ENCODE peak calls at places on chromosomes 11 and 22, in six cellular contexts. T is NCI-H1436; L is stimulated activated CD8-positive, alpha-beta memory T cell treated with anti-CD3 and anti-CD28 coated beads, Interleukin-4, amount 100 ng/mL, for 24 hours; N is amygdala; F is bronchial epithelial cell; Z is left colon. V is an unnamed sample.

GRCh38 chr11:3055881-3056280 is 1.3 kb downstream of the CARS1 start:
- DNase-seq in L (no peak), Z (no peak), N (no peak), F (no peak), T (no peak), V (no peak)

GRCh38 chr11:126158054-126158791 is 53.2 kb downstream of the RPUSD4 start:
- DNase-seq in N (no peak), L (no peak), T (no peak), F (no peak), Z (no peak), V (no peak)

GRCh38 chr11:8066911-8067455 is 14.0 kb upstream of the TUB start:
- DNase-seq in T (no peak), N (no peak), L (no peak), Z (no peak), F (no peak), V (no peak)

GRCh38 chr11:71393283-71393682 is 54.9 kb downstream of the DHCR7 start:
- DNase-seq in L (no peak), N (no peak), F (no peak), T (no peak), Z (no peak), V (no peak)

GRCh38 chr11:67483901-67484665 is 1.3 kb downstream of the AIP start:
- DNase-seq in T (no peak), Z (no peak), N (no peak), F (no peak), L (peak; percentile 25), V (no peak)

GRCh38 chr22:49515486-49515885 is 312.2 kb downstream of the BRD1 start:
- DNase-seq in Z (no peak), L (no peak), N (no peak), T (no peak), F (peak; percentile 2), V (peak; percentile 17)

GRCh38 chr11:47551086-47551485 is 1.8 kb downstream of the CELF1 start:
- DNase-seq in T (no peak), N (no peak), F (peak; percentile 36), Z (no peak), L (no peak), V (no peak)

GRCh38 chr11:76980196-76980595 is 54.0 kb upstream of the B3GNT6 start:
- DNase-seq in Z (no peak), N (no peak), F (no peak), L (no peak), T (no peak), V (no peak)

GRCh38 chr22:41001722-41002122 is 50.5 kb downstream of the RBX1 start:
- DNase-seq in T (no peak), N (no peak), L (no peak), F (peak; percentile 68), Z (no peak), V (no peak)

GRCh38 chr11:104731890-104732289 is 166.4 kb downstream of the CASP12 start:
- DNase-seq in N (no peak), T (no peak), F (no peak), L (no peak), Z (no peak), V (no peak)

GRCh38 chr11:130159657-130160459 is at the start of gene ST14:
- DNase-seq in T (peak; percentile 31), N (no peak), Z (peak; percentile 84), L (no peak), F (peak; percentile 50), V (no peak)

GRCh38 chr22:22558972-22559603 is at the start of gene PRAME:
- DNase-seq in L (peak; percentile 72), F (no peak), N (no peak), T (peak; percentile 85), Z (peak; percentile 44), V (peak; percentile 97)

V was measured in HL-60.